ENCODE peak calls at places on chromosome 12, in ten cellular contexts. One of them, this sample, is unnamed.

GRCh38 chr12:53214221-53214620 is 7.2 kb upstream of the ITGB7 start:
- DNase-seq in HFF-Myc: no peak
- DNase-seq in AG10803: no peak
- DNase-seq in A549: no peak
- DNase-seq in cardiac fibroblast: no peak
- DNase-seq in psoas muscle: no peak
- DNase-seq in AG09309: no peak
- DNase-seq in cardiac muscle cell: no peak
- DNase-seq in fibroblast of pulmonary artery: no peak
- DNase-seq in GM10248: no peak
- DNase-seq in this sample: no peak

GRCh38 chr12:15212877-15213276 is 8.3 kb downstream of the RERG start:
- DNase-seq in GM10248: no peak
- DNase-seq in HFF-Myc: no peak
- DNase-seq in cardiac muscle cell: no peak
- DNase-seq in A549: no peak
- DNase-seq in AG09309: no peak
- DNase-seq in fibroblast of pulmonary artery: no peak
- DNase-seq in psoas muscle: no peak
- DNase-seq in AG10803: no peak
- DNase-seq in cardiac fibroblast: no peak
- DNase-seq in this sample: no peak

GRCh38 chr12:13234045-13234641 is 37.6 kb downstream of the EMP1 start:
- DNase-seq in psoas muscle: no peak
- DNase-seq in fibroblast of pulmonary artery: peak
- DNase-seq in GM10248: peak
- DNase-seq in AG10803: peak
- DNase-seq in cardiac muscle cell: peak
- DNase-seq in A549: peak
- DNase-seq in AG09309: no peak
- DNase-seq in HFF-Myc: peak
- DNase-seq in cardiac fibroblast: peak
- DNase-seq in this sample: peak

GRCh38 chr12:122790393-122791075 is 16.2 kb downstream of the CCDC62 start:
- DNase-seq in AG09309: no peak
- DNase-seq in A549: no peak
- DNase-seq in cardiac muscle cell: no peak
- DNase-seq in HFF-Myc: no peak
- DNase-seq in cardiac fibroblast: peak
- DNase-seq in GM10248: no peak
- DNase-seq in psoas muscle: no peak
- DNase-seq in fibroblast of pulmonary artery: no peak
- DNase-seq in AG10803: peak
- DNase-seq in this sample: no peak

GRCh38 chr12:49059385-49060232 is 985 bp downstream of the KMT2D start:
- DNase-seq in A549: peak
- DNase-seq in AG10803: peak
- DNase-seq in psoas muscle: peak
- DNase-seq in fibroblast of pulmonary artery: peak
- DNase-seq in GM10248: no peak
- DNase-seq in cardiac muscle cell: peak
- DNase-seq in AG09309: no peak
- DNase-seq in HFF-Myc: no peak
- DNase-seq in cardiac fibroblast: peak
- DNase-seq in this sample: peak

GRCh38 chr12:89344862-89345202 is 7.5 kb downstream of the DUSP6 start:
- DNase-seq in psoas muscle: no peak
- DNase-seq in GM10248: no peak
- DNase-seq in HFF-Myc: no peak
- DNase-seq in AG09309: no peak
- DNase-seq in cardiac muscle cell: no peak
- DNase-seq in fibroblast of pulmonary artery: no peak
- DNase-seq in AG10803: no peak
- DNase-seq in A549: no peak
- DNase-seq in cardiac fibroblast: no peak
- DNase-seq in this sample: no peak

GRCh38 chr12:2311001-2311778 is 258.4 kb downstream of the CACNA1C start:
- DNase-seq in GM10248: no peak
- DNase-seq in psoas muscle: no peak
- DNase-seq in HFF-Myc: peak
- DNase-seq in cardiac fibroblast: no peak
- DNase-seq in AG10803: peak
- DNase-seq in AG09309: peak
- DNase-seq in A549: no peak
- DNase-seq in cardiac muscle cell: no peak
- DNase-seq in fibroblast of pulmonary artery: no peak
- DNase-seq in this sample: no peak

GRCh38 chr12:76922821-76923315 is 44.0 kb upstream of the CSRP2 start:
- DNase-seq in AG10803: no peak
- DNase-seq in psoas muscle: no peak
- DNase-seq in cardiac muscle cell: no peak
- DNase-seq in GM10248: no peak
- DNase-seq in cardiac fibroblast: no peak
- DNase-seq in A549: no peak
- DNase-seq in fibroblast of pulmonary artery: no peak
- DNase-seq in HFF-Myc: no peak
- DNase-seq in AG09309: no peak
- DNase-seq in this sample: no peak

GRCh38 chr12:101795013-101795412 is 35.7 kb downstream of the GNPTAB start:
- DNase-seq in psoas muscle: no peak
- DNase-seq in A549: no peak
- DNase-seq in GM10248: no peak
- DNase-seq in AG09309: no peak
- DNase-seq in cardiac fibroblast: no peak
- DNase-seq in AG10803: no peak
- DNase-seq in HFF-Myc: no peak
- DNase-seq in fibroblast of pulmonary artery: no peak
- DNase-seq in cardiac muscle cell: no peak
- DNase-seq in this sample: no peak

GRCh38 chr12:62716866-62717477 is 218.0 kb downstream of the PPM1H start:
- DNase-seq in cardiac muscle cell: no peak
- DNase-seq in psoas muscle: no peak
- DNase-seq in A549: peak
- DNase-seq in cardiac fibroblast: no peak
- DNase-seq in AG10803: no peak
- DNase-seq in AG09309: no peak
- DNase-seq in GM10248: no peak
- DNase-seq in fibroblast of pulmonary artery: no peak
- DNase-seq in HFF-Myc: no peak
- DNase-seq in this sample: no peak

GRCh38 chr12:57459750-57460400 is at the start of gene GLI1:
- DNase-seq in fibroblast of pulmonary artery: peak
- DNase-seq in HFF-Myc: no peak
- DNase-seq in cardiac fibroblast: no peak
- DNase-seq in A549: peak
- DNase-seq in AG10803: peak
- DNase-seq in AG09309: no peak
- DNase-seq in psoas muscle: no peak
- DNase-seq in cardiac muscle cell: peak
- DNase-seq in GM10248: no peak
- DNase-seq in this sample: peak

GRCh38 chr12:57461326-57461903 is 1.8 kb downstream of the GLI1 start:
- DNase-seq in cardiac muscle cell: peak
- DNase-seq in GM10248: peak
- DNase-seq in AG10803: peak
- DNase-seq in HFF-Myc: no peak
- DNase-seq in AG09309: no peak
- DNase-seq in fibroblast of pulmonary artery: peak
- DNase-seq in psoas muscle: peak
- DNase-seq in cardiac fibroblast: peak
- DNase-seq in A549: peak
- DNase-seq in this sample: peak

GRCh38 chr12:57459055-57459749 is 383 bp upstream of the GLI1 start:
- DNase-seq in psoas muscle: peak
- DNase-seq in HFF-Myc: peak
- DNase-seq in A549: peak
- DNase-seq in GM10248: peak
- DNase-seq in fibroblast of pulmonary artery: peak
- DNase-seq in AG09309: peak
- DNase-seq in cardiac muscle cell: peak
- DNase-seq in cardiac fibroblast: peak
- DNase-seq in AG10803: peak
- DNase-seq in this sample: peak

GRCh38 chr12:57461904-57462306 is 2.3 kb downstream of the GLI1 start:
- DNase-seq in cardiac fibroblast: no peak
- DNase-seq in GM10248: peak
- DNase-seq in cardiac muscle cell: no peak
- DNase-seq in AG10803: peak
- DNase-seq in HFF-Myc: no peak
- DNase-seq in AG09309: no peak
- DNase-seq in A549: no peak
- DNase-seq in psoas muscle: no peak
- DNase-seq in fibroblast of pulmonary artery: no peak
- DNase-seq in this sample: peak

GRCh38 chr12:57460457-57461325 is 1.1 kb downstream of the GLI1 start:
- DNase-seq in fibroblast of pulmonary artery: no peak
- DNase-seq in HFF-Myc: no peak
- DNase-seq in A549: peak
- DNase-seq in GM10248: no peak
- DNase-seq in cardiac muscle cell: peak
- DNase-seq in AG10803: no peak
- DNase-seq in cardiac fibroblast: no peak
- DNase-seq in AG09309: no peak
- DNase-seq in psoas muscle: no peak
- DNase-seq in this sample: peak
- TF ChIP-seq CTCF in fibroblast of pulmonary artery: no peak
- TF ChIP-seq CTCF in HFF-Myc: no peak
- TF ChIP-seq CTCF in A549: no peak
- TF ChIP-seq CTCF in GM10248: no peak
- TF ChIP-seq CTCF in cardiac muscle cell: no peak
- TF ChIP-seq CTCF in AG10803: no peak
- TF ChIP-seq CTCF in cardiac fibroblast: no peak
- TF ChIP-seq CTCF in AG09309: no peak
- TF ChIP-seq CTCF in psoas muscle: no peak
- TF ChIP-seq CTCF in this sample: no peak

DNA sequence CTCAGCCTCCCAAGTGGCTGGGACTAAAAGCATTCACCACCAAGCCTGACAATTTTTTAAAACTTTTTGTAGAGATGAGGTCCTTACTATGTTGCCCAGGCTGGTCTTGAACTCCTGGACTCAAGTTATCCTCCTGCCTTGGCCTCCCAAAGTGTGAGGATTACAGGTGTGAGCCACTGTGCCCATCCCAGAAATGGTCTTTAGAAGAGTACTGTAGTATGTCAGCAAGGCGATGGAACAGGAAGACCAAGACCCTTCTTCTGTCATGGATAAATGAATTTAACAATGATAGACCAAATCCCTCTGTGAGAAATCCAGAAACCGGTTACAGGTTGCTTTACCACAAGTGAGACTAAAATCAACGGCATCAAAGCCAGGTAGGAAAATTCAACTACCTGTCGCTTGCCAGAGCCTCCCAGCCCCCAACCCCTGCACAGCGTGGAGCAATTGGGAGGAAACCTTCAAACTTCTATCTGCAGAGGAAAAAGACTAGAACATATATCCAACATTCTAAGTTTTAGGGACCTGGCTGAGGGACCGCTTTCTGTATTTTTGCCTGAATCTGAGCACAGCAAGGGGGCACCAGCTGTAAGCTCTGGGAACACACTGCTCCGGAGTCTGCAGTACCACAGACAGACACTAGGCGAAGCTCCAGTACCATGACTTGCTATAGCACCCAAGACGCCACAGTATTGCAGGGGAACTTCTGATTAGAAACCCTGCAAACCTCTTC is 51.3 kb downstream of the CPSF6 start:
- DNase-seq in GM10248: peak
- DNase-seq in A549: peak
- DNase-seq in AG10803: peak
- DNase-seq in psoas muscle: peak
- DNase-seq in AG09309: peak
- DNase-seq in cardiac muscle cell: peak
- DNase-seq in HFF-Myc: peak
- DNase-seq in cardiac fibroblast: peak
- DNase-seq in fibroblast of pulmonary artery: peak
- DNase-seq in this sample: peak
- TF ChIP-seq CTCF in GM10248: peak
- TF ChIP-seq CTCF in A549: peak
- TF ChIP-seq CTCF in AG10803: peak
- TF ChIP-seq CTCF in psoas muscle: peak
- TF ChIP-seq CTCF in AG09309: peak
- TF ChIP-seq CTCF in cardiac muscle cell: peak
- TF ChIP-seq CTCF in HFF-Myc: peak
- TF ChIP-seq CTCF in cardiac fibroblast: peak
- TF ChIP-seq CTCF in fibroblast of pulmonary artery: no peak
- TF ChIP-seq CTCF in this sample: peak

DNA sequence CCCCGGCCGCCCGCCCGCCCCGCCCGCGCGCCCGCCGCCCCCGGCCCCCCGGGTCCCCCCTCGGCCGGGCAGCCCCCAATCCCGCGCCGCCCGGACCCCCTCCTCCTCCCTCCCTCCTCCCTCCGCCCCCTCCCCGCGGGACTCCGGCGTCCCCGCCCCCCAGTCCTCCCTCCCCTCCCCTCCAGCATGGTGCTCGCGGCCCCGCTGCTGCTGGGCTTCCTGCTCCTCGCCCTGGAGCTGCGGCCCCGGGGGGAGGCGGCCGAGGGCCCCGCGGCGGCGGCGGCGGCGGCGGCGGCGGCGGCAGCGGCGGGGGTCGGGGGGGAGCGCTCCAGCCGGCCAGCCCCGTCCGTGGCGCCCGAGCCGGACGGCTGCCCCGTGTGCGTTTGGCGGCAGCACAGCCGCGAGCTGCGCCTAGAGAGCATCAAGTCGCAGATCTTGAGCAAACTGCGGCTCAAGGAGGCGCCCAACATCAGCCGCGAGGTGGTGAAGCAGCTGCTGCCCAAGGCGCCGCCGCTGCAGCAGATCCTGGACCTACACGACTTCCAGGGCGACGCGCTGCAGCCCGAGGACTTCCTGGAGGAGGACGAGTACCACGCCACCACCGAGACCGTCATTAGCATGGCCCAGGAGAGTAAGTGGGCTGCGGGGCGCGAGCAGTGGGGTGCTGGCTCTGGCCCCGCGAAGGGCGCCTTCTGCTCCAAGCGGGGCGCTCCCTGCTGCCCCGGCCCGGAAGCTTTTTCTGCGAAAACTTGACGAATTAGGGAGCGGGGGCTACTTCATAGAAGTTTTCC is 404 bp downstream of the GDF11 start:
- DNase-seq in cardiac muscle cell: peak
- DNase-seq in A549: peak
- DNase-seq in AG10803: peak
- DNase-seq in HFF-Myc: no peak
- DNase-seq in fibroblast of pulmonary artery: peak
- DNase-seq in cardiac fibroblast: peak
- DNase-seq in psoas muscle: peak
- DNase-seq in GM10248: peak
- DNase-seq in AG09309: no peak
- DNase-seq in this sample: peak
- TF ChIP-seq CTCF in cardiac muscle cell: peak
- TF ChIP-seq CTCF in A549: no peak
- TF ChIP-seq CTCF in AG10803: peak
- TF ChIP-seq CTCF in HFF-Myc: no peak
- TF ChIP-seq CTCF in fibroblast of pulmonary artery: peak
- TF ChIP-seq CTCF in cardiac fibroblast: peak
- TF ChIP-seq CTCF in psoas muscle: no peak
- TF ChIP-seq CTCF in GM10248: peak
- TF ChIP-seq CTCF in AG09309: peak
- TF ChIP-seq CTCF in this sample: no peak

GRCh38 chr12:58105225-58106119 is 164.1 kb downstream of the ATP23 start:
- DNase-seq in AG09309: no peak
- DNase-seq in AG10803: peak
- DNase-seq in psoas muscle: no peak
- DNase-seq in fibroblast of pulmonary artery: peak
- DNase-seq in cardiac fibroblast: peak
- DNase-seq in HFF-Myc: no peak
- DNase-seq in cardiac muscle cell: no peak
- DNase-seq in A549: peak
- DNase-seq in GM10248: no peak
- DNase-seq in this sample: no peak
- TF ChIP-seq CTCF in AG09309: peak
- TF ChIP-seq CTCF in AG10803: peak
- TF ChIP-seq CTCF in psoas muscle: peak
- TF ChIP-seq CTCF in fibroblast of pulmonary artery: peak
- TF ChIP-seq CTCF in cardiac fibroblast: peak
- TF ChIP-seq CTCF in HFF-Myc: peak
- TF ChIP-seq CTCF in cardiac muscle cell: peak
- TF ChIP-seq CTCF in A549: no peak
- TF ChIP-seq CTCF in GM10248: no peak
- TF ChIP-seq CTCF in this sample: no peak